ENCODE peak calls at places on chromosomes 12 and 14, in seven cellular contexts. P is IMR-90, V is H9, X is WERI-Rb-1, W is mucosa of descending colon, R is upper lobe of right lung, L is nephron progenitor cell. N is an unnamed sample.

GRCh38 chr14:89797148-89797547 is 157.4 kb downstream of the EFCAB11 start:
- DNase-seq in P (no peak), V (no peak), X (no peak), W (no peak), R (no peak), L (no peak), N (no peak)

GRCh38 chr12:111322336-111323250 is 46.3 kb downstream of the PHETA1 start:
- DNase-seq in P (no peak), V (no peak), X (no peak), W (no peak), R (no peak), L (no peak), N (no peak)

GRCh38 chr12:9651265-9651729 is 18.2 kb upstream of the CLEC2D start:
- DNase-seq in P (peak; percentile 67), V (no peak), X (no peak), W (no peak), R (no peak), L (no peak), N (no peak)

GRCh38 chr12:57477710-57478681 is 1.7 kb downstream of the ARHGAP9 start:
- DNase-seq in P (peak; percentile 48), V (no peak), X (no peak), W (no peak), R (no peak), L (no peak), N (no peak)

GRCh38 chr14:63922696-63923421 is 70.1 kb downstream of the SYNE2 start:
- DNase-seq in P (peak; percentile 17), V (no peak), X (no peak), W (no peak), R (no peak), L (no peak), N (no peak)

GRCh38 chr14:71381814-71382213 is 474.6 kb downstream of the PCNX1 start:
- DNase-seq in P (no peak), V (no peak), X (no peak), W (no peak), R (no peak), L (no peak), N (no peak)

GRCh38 chr12:11823043-11823442 is 173.6 kb downstream of the ETV6 start:
- DNase-seq in P (peak; percentile 84), V (no peak), X (no peak), W (no peak), R (no peak), L (no peak), N (no peak)

GRCh38 chr12:8590842-8591545 is 21.7 kb downstream of the AICDA start:
- DNase-seq in P (no peak), V (no peak), X (no peak), W (no peak), R (no peak), L (no peak), N (no peak)

GRCh38 chr12:44748950-44749468 is 127.1 kb downstream of the NELL2 start:
- DNase-seq in P (no peak), V (no peak), X (no peak), W (no peak), R (no peak), L (no peak), N (no peak)

GRCh38 chr12:14879222-14879933 is 6.3 kb downstream of the MGP start:
- DNase-seq in P (no peak), V (no peak), X (no peak), W (no peak), R (no peak), L (no peak), N (no peak)

GRCh38 chr12:68808388-68809189 is 612 bp downstream of the MDM2 start:
- DNase-seq in P (peak; percentile 93), V (peak; percentile 90), X (peak; percentile 89), W (peak; percentile 89), R (peak; percentile 92), L (peak; percentile 78), N (peak; percentile 59)

GRCh38 chr12:47147749-47148148 is 68.0 kb upstream of the AMIGO2 start:
- DNase-seq in P (peak; percentile 56), V (no peak), X (no peak), W (no peak), R (no peak), L (no peak), N (no peak)

GRCh38 chr12:57892232-57892987 is 45.9 kb upstream of the CTDSP2 start:
- DNase-seq in P (no peak), V (no peak), X (no peak), W (no peak), R (no peak), L (no peak), N (no peak)

GRCh38 chr12:124666722-124667259 is 99.4 kb upstream of the NCOR2 start:
- DNase-seq in P (no peak), V (no peak), X (no peak), W (no peak), R (no peak), L (no peak), N (no peak)

GRCh38 chr12:104641862-104642261 is 185.1 kb downstream of the CHST11 start:
- DNase-seq in P (no peak), V (no peak), X (no peak), W (no peak), R (no peak), L (no peak), N (no peak)

GRCh38 chr12:124295431-124296058 is 652 bp downstream of the RFLNA start:
- DNase-seq in P (no peak), V (peak; percentile 57), X (peak; percentile 24), W (no peak), R (no peak), L (no peak), N (no peak)

GRCh38 chr12:89882051-89882450 is 173.4 kb upstream of the ATP2B1 start:
- DNase-seq in P (peak; percentile 89), V (no peak), X (no peak), W (no peak), R (no peak), L (no peak), N (no peak)

GRCh38 chr14:44657688-44658388 is 150.8 kb upstream of the FSCB start:
- DNase-seq in P (peak; percentile 0), V (no peak), X (no peak), W (no peak), R (no peak), L (no peak), N (no peak)

GRCh38 chr14:37865719-37866549 is 270.5 kb downstream of the TTC6 start:
- DNase-seq in P (no peak), V (no peak), X (no peak), W (no peak), R (no peak), L (no peak), N (no peak)

GRCh38 chr14:37869633-37870032 is 274.2 kb downstream of the TTC6 start:
- DNase-seq in P (no peak), V (no peak), X (no peak), W (no peak), R (no peak), L (no peak), N (no peak)

GRCh38 chr14:37862263-37862662 is 266.8 kb downstream of the TTC6 start:
- DNase-seq in P (no peak), V (no peak), X (no peak), W (no peak), R (no peak), L (no peak), N (no peak)

GRCh38 chr14:37864128-37864527 is 268.7 kb downstream of the TTC6 start:
- DNase-seq in P (no peak), V (no peak), X (peak; percentile 10), W (no peak), R (no peak), L (no peak), N (no peak)

GRCh38 chr14:37864861-37865718 is 269.7 kb downstream of the TTC6 start:
- DNase-seq in P (peak; percentile 7), V (no peak), X (no peak), W (no peak), R (no peak), L (no peak), N (no peak)
- TF ChIP-seq CTCF in P (no peak), V (no peak), X (no peak), W (no peak), R (no peak), L (no peak), N (no peak)

DNA sequence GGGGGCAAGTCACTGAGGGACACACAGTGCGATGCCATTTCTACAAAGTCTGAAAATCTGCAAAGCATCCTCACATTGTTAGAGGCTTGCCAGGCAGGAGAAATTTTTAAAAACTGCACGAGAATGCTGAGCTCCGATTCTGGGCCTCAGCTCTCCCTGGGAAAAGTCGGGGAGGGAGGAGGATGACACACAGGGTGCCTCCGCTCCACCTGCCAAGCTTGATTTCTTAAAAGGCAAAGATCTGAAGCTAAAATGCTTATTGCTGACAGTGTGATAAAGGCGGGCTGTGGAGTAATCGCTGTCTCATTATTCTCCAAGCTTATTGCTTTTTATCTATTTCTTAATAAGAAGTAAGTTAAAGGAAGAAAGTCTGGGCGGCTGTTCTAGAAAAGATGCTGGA is 55.1 kb downstream of the CCDC85C start:
- DNase-seq in P (no peak), V (no peak), X (no peak), W (no peak), R (no peak), L (no peak), N (no peak)
- TF ChIP-seq CTCF in P (no peak), V (no peak), X (no peak), W (no peak), R (no peak), L (no peak), N (no peak)

DNA sequence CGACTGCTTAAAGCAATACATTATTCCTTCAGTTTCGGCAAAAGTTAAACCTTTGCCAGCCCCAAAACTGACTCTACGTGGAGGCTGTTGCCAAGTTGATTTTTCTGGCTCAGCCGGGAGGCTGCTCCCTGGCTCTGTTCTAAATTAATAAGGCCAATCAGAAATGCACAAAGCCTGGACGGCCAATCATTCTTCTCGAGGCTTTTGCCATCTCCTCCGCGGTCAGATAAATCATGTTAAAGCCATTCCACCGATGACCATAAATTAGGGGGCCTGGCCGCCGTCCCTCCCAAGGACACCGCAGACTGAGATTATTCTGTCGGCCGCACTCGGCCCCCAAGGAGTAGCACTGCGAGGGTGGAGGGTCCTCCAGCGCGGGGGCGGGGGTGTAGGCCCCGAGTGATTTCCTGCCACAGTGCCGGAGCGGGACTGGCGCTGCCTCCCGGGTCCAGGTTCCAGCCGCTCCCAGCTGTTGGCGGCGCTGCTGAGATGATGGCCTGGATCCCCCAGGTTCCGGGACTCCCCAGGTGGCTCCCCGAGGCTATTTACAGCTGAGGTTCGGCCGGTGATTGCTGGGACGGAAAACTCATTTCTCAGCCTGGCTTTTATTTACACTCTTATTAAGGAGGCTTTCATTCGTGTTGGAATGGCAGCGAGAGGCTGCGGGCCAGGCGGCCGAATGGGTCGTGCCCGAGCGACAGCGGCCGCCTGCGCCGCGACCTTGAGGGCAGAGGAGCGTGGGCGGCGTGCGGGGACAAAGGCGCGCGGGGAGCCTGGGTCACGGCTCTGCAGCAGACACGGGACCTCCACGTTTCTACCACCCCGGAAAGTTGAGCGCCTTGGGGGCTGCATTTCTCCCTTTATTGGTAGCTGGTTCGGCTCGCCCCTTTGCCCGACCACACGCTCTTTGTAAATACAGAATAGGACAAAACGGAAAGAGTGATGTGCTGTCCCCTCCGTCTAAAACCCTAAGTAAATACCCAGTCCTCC is 165.2 kb downstream of the MON2 start:
- DNase-seq in P (peak; percentile 61), V (peak; percentile 79), X (peak; percentile 55), W (peak; percentile 69), R (peak; percentile 79), L (peak; percentile 78), N (peak; percentile 44)
- TF ChIP-seq CTCF in P (peak; percentile 28), V (peak; percentile 54), X (peak; percentile 54), W (peak; percentile 14), R (peak; percentile 46), L (no peak), N (no peak)

GRCh38 chr12:6233121-6233971 is 33.1 kb downstream of the CD9 start:
- DNase-seq in P (no peak), V (no peak), X (no peak), W (peak; percentile 77), R (peak; percentile 15), L (no peak), N (no peak)
- TF ChIP-seq CTCF in P (no peak), V (peak; percentile 17), X (no peak), W (no peak), R (no peak), L (no peak), N (no peak)